ENCODE peak calls at places on chromosome 9, in five cellular contexts. M is A549; O is AG09309; K is activated CD4-positive, alpha-beta T cell treated with anti-CD3 and anti-CD28 coated beads, Interleukin-2, amount 50 U/mL, for 4 hours; P is transverse colon. B is an unnamed sample.

GRCh38 chr9:126150411-126151030 is 176.1 kb upstream of the MVB12B start:
- DNase-seq in M (no peak), O (no peak), K (no peak), P (no peak), B (no peak)

GRCh38 chr9:95511952-95512750 is 4.6 kb downstream of the PTCH1 start:
- DNase-seq in M (no peak), O (no peak), K (no peak), P (no peak), B (peak; percentile 65)

GRCh38 chr9:28212979-28213378 is 639.7 kb upstream of the C9orf72 start:
- DNase-seq in M (peak; percentile 6), O (peak; percentile 48), K (no peak), P (no peak), B (no peak)

GRCh38 chr9:129403743-129404620 is 216.9 kb downstream of the C9orf50 start:
- DNase-seq in M (no peak), O (no peak), K (no peak), P (no peak), B (no peak)

GRCh38 chr9:14326264-14326826 is 12.4 kb upstream of the NFIB start:
- DNase-seq in M (no peak), O (no peak), K (no peak), P (no peak), B (no peak)

GRCh38 chr9:35616681-35617459 is 1.3 kb downstream of the CD72 start:
- DNase-seq in M (no peak), O (peak; percentile 7), K (peak; percentile 48), P (peak; percentile 82), B (peak; percentile 65)

GRCh38 chr9:130989891-130990290 is 19.1 kb upstream of the LAMC3 start:
- DNase-seq in M (no peak), O (no peak), K (no peak), P (no peak), B (no peak)

GRCh38 chr9:21933865-21934264 is 60.3 kb downstream of the CDKN2A start:
- DNase-seq in M (no peak), O (no peak), K (no peak), P (no peak), B (no peak)

GRCh38 chr9:136108648-136109266 is 9.9 kb downstream of the TMEM250 start:
- DNase-seq in M (no peak), O (no peak), K (no peak), P (no peak), B (no peak)

GRCh38 chr9:137027369-137028012 is 546 bp downstream of the ABCA2 start:
- DNase-seq in M (no peak), O (no peak), K (no peak), P (no peak), B (no peak)

GRCh38 chr9:89497181-89497963 is 541 bp downstream of the SEMA4D start:
- DNase-seq in M (peak; percentile 24), O (no peak), K (no peak), P (peak; percentile 68), B (no peak)

GRCh38 chr9:95282332-95282731 is 35.2 kb downstream of the FANCC start:
- DNase-seq in M (no peak), O (no peak), K (no peak), P (no peak), B (no peak)

GRCh38 chr9:70580593-70581195 is 166.2 kb upstream of the KLF9 start:
- DNase-seq in M (no peak), O (no peak), K (no peak), P (no peak), B (no peak)

GRCh38 chr9:121765021-121765950 is 113.9 kb downstream of the DAB2IP start:
- DNase-seq in M (no peak), O (no peak), K (no peak), P (peak; percentile 24), B (peak; percentile 87)

GRCh38 chr9:13267743-13268142 is 11.7 kb downstream of the MPDZ start:
- DNase-seq in M (peak; percentile 11), O (peak; percentile 59), K (no peak), P (no peak), B (no peak)

GRCh38 chr9:129178579-129178909 is 483 bp upstream of the IER5L start:
- DNase-seq in M (no peak), O (no peak), K (no peak), P (no peak), B (no peak)

GRCh38 chr9:93698140-93698908 is 121.9 kb downstream of the PHF2 start:
- DNase-seq in M (no peak), O (no peak), K (no peak), P (no peak), B (no peak)

GRCh38 chr9:33620738-33621439 is 96.8 kb downstream of the ANKRD18B start:
- DNase-seq in M (no peak), O (peak; percentile 45), K (no peak), P (no peak), B (no peak)

GRCh38 chr9:80158150-80158549 is 586.4 kb downstream of the TLE4 start:
- DNase-seq in M (no peak), O (no peak), K (no peak), P (no peak), B (no peak)

GRCh38 chr9:133493428-133493827 is 14.5 kb upstream of the SLC2A6 start:
- DNase-seq in M (no peak), O (no peak), K (no peak), P (no peak), B (no peak)

GRCh38 chr9:124286292-124286931 is 28.7 kb downstream of the NEK6 start:
- DNase-seq in M (peak; percentile 76), O (peak; percentile 66), K (peak; percentile 42), P (peak; percentile 81), B (no peak)

GRCh38 chr9:107932601-107933000 is 443.0 kb upstream of the KLF4 start:
- DNase-seq in M (no peak), O (no peak), K (no peak), P (no peak), B (no peak)

GRCh38 chr9:122347348-122348287 is 23.2 kb upstream of the PTGS1 start:
- DNase-seq in M (peak; percentile 38), O (no peak), K (no peak), P (peak; percentile 65), B (no peak)

GRCh38 chr9:81619353-81620008 is 69.9 kb downstream of the TLE1 start:
- DNase-seq in M (no peak), O (peak; percentile 67), K (no peak), P (no peak), B (no peak)

GRCh38 chr9:97510797-97511761 is 9.6 kb downstream of the TMOD1 start:
- DNase-seq in M (no peak), O (peak; percentile 52), K (no peak), P (no peak), B (no peak)

GRCh38 chr9:3040761-3041160 is 196.9 kb upstream of the PUM3 start:
- DNase-seq in M (no peak), O (no peak), K (no peak), P (no peak), B (no peak)

GRCh38 chr9:86968258-86968920 is 21.1 kb upstream of the GAS1 start:
- DNase-seq in M (no peak), O (peak; percentile 80), K (no peak), P (no peak), B (no peak)

GRCh38 chr9:109013678-109014145 is 413 bp upstream of the CTNNAL1 start:
- DNase-seq in M (no peak), O (peak; percentile 45), K (no peak), P (no peak), B (no peak)

GRCh38 chr9:121609845-121610637 is 41.4 kb upstream of the DAB2IP start:
- DNase-seq in M (peak; percentile 80), O (no peak), K (no peak), P (no peak), B (peak; percentile 81)

GRCh38 chr9:14221558-14221957 is 92.4 kb downstream of the NFIB start:
- DNase-seq in M (peak; percentile 65), O (peak; percentile 23), K (no peak), P (no peak), B (no peak)

GRCh38 chr9:108443278-108443633 is 412.5 kb downstream of the ACTL7B start:
- DNase-seq in M (no peak), O (no peak), K (no peak), P (no peak), B (no peak)

GRCh38 chr9:115069771-115070170 is 48.2 kb downstream of the TNC start:
- DNase-seq in M (no peak), O (no peak), K (no peak), P (no peak), B (no peak)

GRCh38 chr9:116767219-116767618 is 80.1 kb downstream of the TRIM32 start:
- DNase-seq in M (no peak), O (no peak), K (no peak), P (no peak), B (no peak)

GRCh38 chr9:72623156-72623555 is 101.7 kb downstream of the TMC1 start:
- DNase-seq in M (no peak), O (no peak), K (no peak), P (no peak), B (no peak)

GRCh38 chr9:4196886-4197285 is 103.0 kb downstream of the GLIS3 start:
- DNase-seq in M (no peak), O (no peak), K (no peak), P (no peak), B (no peak)

GRCh38 chr9:98795970-98796363 is 388 bp downstream of the ANKS6 start:
- DNase-seq in M (no peak), O (no peak), K (no peak), P (no peak), B (no peak)